ENCODE peak calls at places on chromosomes 3 and 15, in seven cellular contexts. One of them, this sample, is unnamed.

GRCh38 chr15:67836477-67836876 is 3.4 kb downstream of the RNU6-1 start:
- DNase-seq in PC-3: peak
- DNase-seq in pancreas: no peak
- DNase-seq in NCI-H2081: peak
- DNase-seq in activated CD8-positive, alpha-beta memory T cell treated with anti-CD3 and anti-CD28 coated beads, Interleukin-2, amount 50 U/mL, for 48 hours: no peak
- DNase-seq in Kasumi-1: peak
- DNase-seq in KG1: peak
- DNase-seq in this sample: no peak

GRCh38 chr3:139537325-139537724 is 2.2 kb downstream of the RBP1 start:
- DNase-seq in PC-3: peak
- DNase-seq in pancreas: no peak
- DNase-seq in NCI-H2081: no peak
- DNase-seq in activated CD8-positive, alpha-beta memory T cell treated with anti-CD3 and anti-CD28 coated beads, Interleukin-2, amount 50 U/mL, for 48 hours: no peak
- DNase-seq in Kasumi-1: no peak
- DNase-seq in KG1: no peak
- DNase-seq in this sample: no peak

GRCh38 chr3:161673845-161674244 is 177.2 kb downstream of the OTOL1 start:
- DNase-seq in PC-3: no peak
- DNase-seq in pancreas: no peak
- DNase-seq in NCI-H2081: no peak
- DNase-seq in activated CD8-positive, alpha-beta memory T cell treated with anti-CD3 and anti-CD28 coated beads, Interleukin-2, amount 50 U/mL, for 48 hours: no peak
- DNase-seq in Kasumi-1: no peak
- DNase-seq in KG1: no peak
- DNase-seq in this sample: no peak

GRCh38 chr3:136070953-136071949 is 105.7 kb downstream of the PPP2R3A start:
- DNase-seq in PC-3: peak
- DNase-seq in pancreas: no peak
- DNase-seq in NCI-H2081: peak
- DNase-seq in activated CD8-positive, alpha-beta memory T cell treated with anti-CD3 and anti-CD28 coated beads, Interleukin-2, amount 50 U/mL, for 48 hours: no peak
- DNase-seq in Kasumi-1: peak
- DNase-seq in KG1: no peak
- DNase-seq in this sample: peak

GRCh38 chr3:44050051-44050570 is 191.6 kb upstream of the TOPAZ1 start:
- DNase-seq in PC-3: no peak
- DNase-seq in pancreas: no peak
- DNase-seq in NCI-H2081: no peak
- DNase-seq in activated CD8-positive, alpha-beta memory T cell treated with anti-CD3 and anti-CD28 coated beads, Interleukin-2, amount 50 U/mL, for 48 hours: no peak
- DNase-seq in Kasumi-1: no peak
- DNase-seq in KG1: no peak
- DNase-seq in this sample: no peak

GRCh38 chr3:171374260-171374659 is 85.9 kb downstream of the TNIK start:
- DNase-seq in PC-3: no peak
- DNase-seq in pancreas: no peak
- DNase-seq in NCI-H2081: no peak
- DNase-seq in activated CD8-positive, alpha-beta memory T cell treated with anti-CD3 and anti-CD28 coated beads, Interleukin-2, amount 50 U/mL, for 48 hours: no peak
- DNase-seq in Kasumi-1: no peak
- DNase-seq in KG1: no peak
- DNase-seq in this sample: no peak

GRCh38 chr3:129060276-129061076 is at the start of gene GP9:
- DNase-seq in PC-3: no peak
- DNase-seq in pancreas: no peak
- DNase-seq in NCI-H2081: no peak
- DNase-seq in activated CD8-positive, alpha-beta memory T cell treated with anti-CD3 and anti-CD28 coated beads, Interleukin-2, amount 50 U/mL, for 48 hours: no peak
- DNase-seq in Kasumi-1: no peak
- DNase-seq in KG1: no peak
- DNase-seq in this sample: no peak

GRCh38 chr15:63877713-63878271 is 44.0 kb upstream of the HERC1 start:
- DNase-seq in PC-3: no peak
- DNase-seq in pancreas: no peak
- DNase-seq in NCI-H2081: no peak
- DNase-seq in activated CD8-positive, alpha-beta memory T cell treated with anti-CD3 and anti-CD28 coated beads, Interleukin-2, amount 50 U/mL, for 48 hours: no peak
- DNase-seq in Kasumi-1: no peak
- DNase-seq in KG1: no peak
- DNase-seq in this sample: no peak

This sample was measured in Right ventricle myocardium superior.